ENCODE peak calls at places on chromosomes 13 and 19, in seven cellular contexts. C is H1, G is GM12878, L is HepG2, J is stomach, V is transverse colon, S is upper lobe of left lung. W is an unnamed sample.

GRCh38 chr19:2167896-2168618 is 4.3 kb downstream of the DOT1L start:
- DNase-seq in S (no peak), C (no peak), G (peak), J (peak), V (peak), L (peak), W (no peak)

GRCh38 chr13:100520936-100521765 is 67.4 kb downstream of the GGACT start:
- DNase-seq in S (peak), J (no peak), G (no peak), V (no peak), L (no peak), C (no peak), W (no peak)

GRCh38 chr13:72541674-72542073 is 185.8 kb downstream of the MZT1 start:
- DNase-seq in G (no peak), J (no peak), V (no peak), C (no peak), S (no peak), L (no peak), W (no peak)

GRCh38 chr13:106087201-106087600 is 448.3 kb downstream of the EFNB2 start:
- DNase-seq in C (no peak), V (peak), J (no peak), S (no peak), G (no peak), L (no peak), W (no peak)

GRCh38 chr19:10766681-10767201 is 48.9 kb downstream of the DNM2 start:
- DNase-seq in S (no peak), C (no peak), L (no peak), V (no peak), J (peak), G (no peak), W (no peak)

GRCh38 chr13:25816239-25816638 is 235.6 kb downstream of the SHISA2 start:
- DNase-seq in S (no peak), C (no peak), V (no peak), L (no peak), J (no peak), G (no peak), W (no peak)

GRCh38 chr19:48443262-48443661 is 2.5 kb upstream of the GRWD1 start:
- DNase-seq in V (no peak), C (no peak), J (peak), S (peak), G (no peak), L (no peak), W (no peak)

GRCh38 chr19:46845959-46846459 is 4.6 kb downstream of the AP2S1 start:
- DNase-seq in L (no peak), G (no peak), C (no peak), S (peak), V (no peak), J (no peak), W (no peak)

GRCh38 chr13:103952183-103952582 is 886.0 kb upstream of the SLC10A2 start:
- DNase-seq in J (no peak), S (no peak), C (no peak), V (no peak), L (no peak), G (no peak), W (no peak)

GRCh38 chr13:102191951-102192461 is 209.8 kb downstream of the FGF14 start:
- DNase-seq in J (no peak), V (no peak), C (no peak), G (no peak), L (no peak), S (no peak), W (no peak)

GRCh38 chr13:97333983-97334382 is 100.0 kb upstream of the RAP2A start:
- DNase-seq in L (no peak), V (no peak), S (no peak), C (no peak), J (no peak), G (no peak), W (no peak)

GRCh38 chr19:7115721-7116120 is 46.2 kb downstream of the ZNF557 start:
- DNase-seq in V (no peak), C (no peak), J (no peak), S (no peak), L (no peak), G (no peak), W (no peak)

GRCh38 chr19:14571695-14572490 is at the start of gene NDUFB7:
- DNase-seq in C (peak), V (peak), G (peak), J (peak), S (peak), L (peak), W (peak)
- TF ChIP-seq EP300 in C (no peak), V (no peak), G (no peak), J (no peak), S (no peak), L (peak), W (no peak)

GRCh38 chr13:74039667-74040066 is 94.5 kb downstream of the KLF12 start:
- DNase-seq in J (no peak), V (no peak), C (no peak), S (no peak), G (no peak), L (no peak), W (no peak)
- TF ChIP-seq POLR2AphosphoS5 in J (no peak), V (no peak), C (no peak), S (no peak), G (no peak), L (no peak), W (no peak)

DNA sequence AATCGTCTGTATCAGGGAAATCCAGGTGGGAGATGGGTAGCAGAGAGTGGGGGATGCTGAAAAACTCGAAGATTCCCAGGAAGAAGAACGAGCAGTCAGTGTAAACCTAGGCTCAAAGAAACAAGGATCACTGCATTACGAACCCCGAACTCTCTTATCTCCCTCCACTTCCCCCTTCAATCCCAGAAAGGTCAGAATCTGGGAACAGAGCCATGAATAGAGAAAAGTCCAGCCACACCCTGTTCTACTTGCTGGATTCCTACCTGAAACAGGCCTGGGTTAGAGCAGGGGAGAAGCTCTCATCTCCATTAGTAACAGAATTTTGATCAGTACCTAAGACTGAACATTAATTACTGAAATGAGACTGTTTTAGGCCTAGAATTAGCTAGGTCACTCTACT is 24.4 kb downstream of the EPSTI1 start:
- DNase-seq in S (no peak), C (no peak), V (peak), G (no peak), L (no peak), J (peak), W (no peak)
- H3K27ac ChIP-seq in S (no peak), C (no peak), V (peak), G (no peak), L (no peak), J (peak), W (no peak)

GRCh38 chr13:110869805-110870706 is 44.8 kb downstream of the ANKRD10 start:
- DNase-seq in V (peak), S (peak), J (peak), C (no peak), G (no peak), L (peak), W (peak)
- TF ChIP-seq EP300 in V (peak), S (no peak), J (peak), C (no peak), G (no peak), L (peak), W (no peak)

W was measured in esophagus muscularis mucosa.